ENCODE peak calls at places on chromosomes 13 and 19, in four cellular contexts. U is A549, C is K562, Z is GM12878. O is an unnamed sample.

GRCh38 chr19:8069116-8069973 is 16.8 kb downstream of the CCL25 start:
- DNase-seq in Z (no peak), U (peak), C (peak), O (no peak)

GRCh38 chr19:12969292-12969988 is at the start of gene DAND5:
- DNase-seq in C (peak), U (no peak), Z (no peak), O (no peak)

GRCh38 chr13:66673401-66673800 is 556.7 kb downstream of the PCDH9 start:
- DNase-seq in U (peak), C (no peak), Z (no peak), O (no peak)

GRCh38 chr13:46295531-46296464 is 84.1 kb downstream of the LRRC63 start:
- DNase-seq in U (no peak), Z (peak), C (no peak), O (no peak)

GRCh38 chr19:1312732-1313694 is 27.3 kb downstream of the EFNA2 start:
- DNase-seq in Z (no peak), C (no peak), U (peak), O (no peak)

GRCh38 chr13:114199961-114200672 is 21.1 kb downstream of the CFAP97D2 start:
- DNase-seq in U (no peak), Z (no peak), C (no peak), O (no peak)

GRCh38 chr19:17215125-17215971 is at the start of gene USE1:
- DNase-seq in Z (peak), U (peak), C (peak), O (peak)

GRCh38 chr19:17107546-17108452 is 32.2 kb downstream of the MYO9B start:
- DNase-seq in C (no peak), Z (no peak), U (peak), O (peak)

GRCh38 chr19:8204961-8205360 is 4.2 kb upstream of the CERS4 start:
- DNase-seq in C (no peak), Z (no peak), U (no peak), O (no peak)

GRCh38 chr19:35268546-35269424 is at the start of gene USF2:
- DNase-seq in Z (no peak), C (peak), U (peak), O (no peak)

GRCh38 chr19:35266904-35267817 is 1.6 kb upstream of the USF2 start:
- DNase-seq in U (peak), C (peak), Z (no peak), O (no peak)

GRCh38 chr19:35269425-35270117 is 809 bp downstream of the USF2 start:
- DNase-seq in U (peak), C (peak), Z (peak), O (peak)

GRCh38 chr19:35266149-35266903 is 2.4 kb upstream of the USF2 start:
- DNase-seq in C (no peak), Z (no peak), U (no peak), O (no peak)

DNA sequence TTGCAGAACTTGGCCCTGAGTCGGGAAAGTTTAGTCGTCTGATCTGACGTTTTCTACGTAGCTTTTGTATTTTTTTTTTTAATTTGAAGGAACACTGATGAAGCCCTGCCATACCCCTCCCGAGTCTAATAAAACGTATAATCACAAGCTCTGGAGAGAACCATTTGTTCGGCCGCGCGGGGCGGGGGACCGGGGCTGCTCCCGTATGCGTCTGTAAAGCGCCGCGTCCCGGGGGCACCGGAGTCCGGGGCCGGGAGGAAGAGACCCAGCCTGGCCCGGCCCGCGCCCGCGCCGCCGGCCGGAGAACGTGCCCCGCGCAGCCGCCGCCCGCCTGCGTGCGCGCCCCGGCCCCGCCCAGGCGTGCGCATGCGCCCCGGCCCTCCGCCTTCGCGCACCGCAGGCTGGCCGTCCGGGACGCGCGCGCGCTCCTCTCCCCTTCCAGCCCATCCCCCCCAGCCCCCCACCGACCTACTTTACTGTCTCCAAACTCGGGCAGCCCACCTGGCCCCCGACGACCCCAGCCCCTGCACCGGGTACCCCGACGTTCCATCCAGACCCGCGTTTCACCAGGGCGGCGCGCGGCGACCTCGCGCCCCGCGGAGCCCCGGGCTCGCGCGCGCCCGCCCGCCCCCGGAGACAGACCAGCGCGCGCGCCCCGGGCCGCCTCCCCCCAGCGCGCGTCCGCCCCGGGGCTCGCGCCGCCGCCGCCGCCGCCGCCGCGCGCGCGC is 780 bp upstream of the USF2 start:
- DNase-seq in C (peak), Z (no peak), U (peak), O (no peak)
- TF ChIP-seq REST in C (no peak), Z (no peak), U (no peak), O (no peak)

DNA sequence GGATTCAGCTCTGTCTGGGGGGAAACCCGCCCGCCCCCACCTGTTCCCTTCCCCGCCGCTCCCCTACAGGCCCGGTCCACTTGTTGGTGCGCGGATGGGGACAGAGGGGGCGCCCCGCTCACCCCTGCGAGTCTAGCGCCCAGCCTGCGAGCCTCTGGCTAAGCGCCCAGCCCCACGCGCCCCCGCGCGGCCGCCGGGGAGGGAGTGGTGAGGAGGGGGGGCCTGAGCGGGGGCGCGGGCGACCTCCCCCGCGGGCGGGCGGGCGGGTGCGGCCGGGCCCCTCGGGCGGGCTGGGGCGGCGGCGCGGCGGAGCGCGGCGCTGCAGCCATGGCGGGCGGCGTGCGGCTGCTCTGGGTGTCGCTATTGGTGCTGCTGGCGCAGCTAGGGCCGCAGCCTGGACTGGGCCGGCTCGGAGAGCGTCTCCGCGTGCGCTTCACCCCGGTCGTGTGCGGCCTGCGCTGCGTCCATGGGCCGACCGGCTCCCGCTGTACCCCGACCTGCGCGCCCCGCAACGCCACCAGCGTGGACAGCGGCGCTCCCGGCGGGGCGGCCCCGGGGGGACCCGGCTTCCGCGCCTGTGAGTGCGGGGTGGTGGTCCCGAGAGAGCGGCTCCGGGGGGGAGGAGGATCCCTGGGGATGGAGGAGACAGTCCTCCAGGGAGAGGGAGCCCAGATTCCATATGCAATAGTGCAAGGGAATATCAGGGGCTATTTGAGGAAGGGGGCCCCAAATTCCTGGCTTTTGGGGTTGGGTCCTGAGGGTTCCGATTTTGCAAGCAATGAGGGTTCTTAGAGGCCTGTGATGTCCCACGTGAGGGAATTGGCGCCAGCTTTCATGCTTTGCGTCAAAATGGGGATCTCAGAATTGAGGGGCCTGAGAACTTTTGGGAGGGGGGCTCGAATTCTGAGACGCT is at the start of gene LTBP4:
- DNase-seq in C (peak), Z (no peak), U (no peak), O (no peak)
- TF ChIP-seq CTCF in C (peak), Z (no peak), U (no peak), O (peak)

DNA sequence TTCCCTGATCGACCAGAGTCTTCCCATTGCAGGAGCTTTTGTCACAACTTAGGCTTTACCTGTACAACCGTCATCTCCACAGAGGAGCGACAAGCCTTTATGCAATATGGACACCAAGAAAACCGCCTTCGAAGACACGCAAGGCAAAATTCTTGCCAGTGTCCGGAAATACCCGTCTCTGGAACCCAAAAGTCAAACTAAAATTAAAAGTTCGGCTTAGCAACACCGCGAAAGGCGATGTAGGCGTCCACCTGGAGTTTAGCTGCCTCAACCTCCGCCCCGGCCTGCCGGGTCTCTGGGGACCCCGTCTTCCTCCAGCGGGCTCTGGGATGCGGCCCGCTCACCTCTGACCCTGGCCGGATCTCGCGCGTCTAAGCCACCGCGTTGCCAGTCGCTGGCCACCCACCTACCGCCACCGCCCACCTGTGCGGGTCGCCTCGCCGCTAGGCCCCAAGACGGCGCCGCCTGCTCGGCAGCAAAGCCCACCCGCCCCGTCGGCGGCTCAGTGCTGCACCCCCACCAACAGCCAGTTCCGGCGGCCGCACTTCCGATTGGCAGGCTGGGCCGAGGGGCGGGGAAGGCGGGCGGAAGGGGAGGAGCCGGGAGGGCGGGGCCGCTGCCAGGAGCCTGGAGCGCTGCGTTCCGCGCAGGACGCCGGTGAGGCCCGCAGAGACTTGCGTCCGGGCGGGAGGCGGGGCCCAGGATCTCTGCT is at the start of gene SUPT20H:
- DNase-seq in U (peak), Z (peak), C (peak), O (no peak)
- TF ChIP-seq REST in U (no peak), Z (no peak), C (no peak), O (no peak)

DNA sequence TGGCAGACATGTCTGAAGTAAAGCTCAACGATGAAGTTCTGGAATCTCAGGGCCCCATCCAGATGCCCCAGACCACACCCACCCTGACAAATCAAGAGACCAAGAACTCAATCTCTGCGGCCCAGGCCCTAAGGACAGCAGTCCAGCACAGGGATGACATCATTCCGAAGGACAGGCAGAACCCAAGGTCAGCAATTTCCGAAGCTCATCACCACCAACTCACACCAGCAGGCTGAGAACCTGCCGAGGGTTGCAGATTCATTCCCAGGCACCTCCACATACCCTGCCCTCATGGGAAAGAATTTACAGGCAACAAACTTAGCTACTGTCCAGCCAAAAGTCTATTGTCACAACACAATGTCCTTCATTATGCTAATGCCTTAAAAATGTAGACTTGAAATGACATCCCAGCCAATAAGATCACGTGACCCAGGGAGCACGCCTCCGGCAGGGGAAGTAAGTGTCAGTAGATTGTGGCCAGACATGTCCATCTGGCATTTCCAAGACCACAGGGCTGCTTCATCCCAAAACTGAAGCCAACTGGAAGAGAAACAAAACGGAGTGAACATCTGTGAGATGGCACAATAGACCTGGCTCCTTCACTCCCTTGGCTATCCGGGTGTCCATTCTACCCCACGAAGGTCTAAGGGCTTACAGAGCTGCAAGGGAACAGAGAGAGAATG is 98.8 kb downstream of the CRYL1 start:
- DNase-seq in C (no peak), U (no peak), Z (no peak), O (no peak)
- TF ChIP-seq CTCF in C (no peak), U (no peak), Z (no peak), O (no peak)

DNA sequence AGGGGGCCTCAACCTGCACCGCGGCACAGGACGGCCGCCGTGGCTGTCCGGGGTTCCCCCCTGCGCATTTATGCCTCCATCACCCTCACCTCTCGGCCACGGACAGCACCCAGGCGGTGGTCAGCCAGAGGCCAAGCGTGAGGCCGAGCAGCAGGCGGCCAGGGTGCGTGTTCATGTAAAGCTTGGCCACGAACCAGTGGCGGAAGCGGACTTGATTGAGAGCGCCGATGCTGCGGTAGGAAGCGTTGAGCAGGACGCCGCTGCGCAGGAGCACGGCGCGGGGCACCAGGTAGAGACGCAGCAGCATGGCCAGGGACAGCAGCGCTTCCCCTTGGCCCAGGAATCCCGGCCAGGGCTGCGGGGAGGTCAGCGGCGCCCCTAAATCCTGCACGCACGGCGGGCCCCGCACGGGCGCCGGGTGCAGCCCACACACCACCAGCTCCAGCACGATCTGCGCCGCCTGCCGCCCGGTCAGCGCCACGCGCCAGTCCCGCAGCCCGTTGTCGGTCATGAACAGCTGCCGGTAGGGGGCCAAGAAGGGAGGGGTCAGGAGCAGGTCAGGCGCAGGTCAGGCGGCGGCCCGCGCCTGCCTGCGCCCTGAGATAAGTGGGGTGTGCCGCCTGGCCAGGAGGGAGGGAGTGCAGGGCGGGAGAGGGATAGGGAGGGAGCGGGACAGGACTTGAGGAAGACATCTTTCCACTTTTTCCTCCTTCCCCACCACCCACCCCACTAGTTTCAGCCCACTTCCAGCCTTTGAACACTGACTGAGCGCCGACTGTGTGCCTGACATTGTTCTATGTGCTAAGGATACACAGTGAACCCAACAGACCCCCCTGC is 6.5 kb downstream of the KCNN4 start:
- DNase-seq in C (peak), Z (no peak), U (no peak), O (no peak)
- TF ChIP-seq REST in C (peak), Z (no peak), U (no peak), O (no peak)

DNA sequence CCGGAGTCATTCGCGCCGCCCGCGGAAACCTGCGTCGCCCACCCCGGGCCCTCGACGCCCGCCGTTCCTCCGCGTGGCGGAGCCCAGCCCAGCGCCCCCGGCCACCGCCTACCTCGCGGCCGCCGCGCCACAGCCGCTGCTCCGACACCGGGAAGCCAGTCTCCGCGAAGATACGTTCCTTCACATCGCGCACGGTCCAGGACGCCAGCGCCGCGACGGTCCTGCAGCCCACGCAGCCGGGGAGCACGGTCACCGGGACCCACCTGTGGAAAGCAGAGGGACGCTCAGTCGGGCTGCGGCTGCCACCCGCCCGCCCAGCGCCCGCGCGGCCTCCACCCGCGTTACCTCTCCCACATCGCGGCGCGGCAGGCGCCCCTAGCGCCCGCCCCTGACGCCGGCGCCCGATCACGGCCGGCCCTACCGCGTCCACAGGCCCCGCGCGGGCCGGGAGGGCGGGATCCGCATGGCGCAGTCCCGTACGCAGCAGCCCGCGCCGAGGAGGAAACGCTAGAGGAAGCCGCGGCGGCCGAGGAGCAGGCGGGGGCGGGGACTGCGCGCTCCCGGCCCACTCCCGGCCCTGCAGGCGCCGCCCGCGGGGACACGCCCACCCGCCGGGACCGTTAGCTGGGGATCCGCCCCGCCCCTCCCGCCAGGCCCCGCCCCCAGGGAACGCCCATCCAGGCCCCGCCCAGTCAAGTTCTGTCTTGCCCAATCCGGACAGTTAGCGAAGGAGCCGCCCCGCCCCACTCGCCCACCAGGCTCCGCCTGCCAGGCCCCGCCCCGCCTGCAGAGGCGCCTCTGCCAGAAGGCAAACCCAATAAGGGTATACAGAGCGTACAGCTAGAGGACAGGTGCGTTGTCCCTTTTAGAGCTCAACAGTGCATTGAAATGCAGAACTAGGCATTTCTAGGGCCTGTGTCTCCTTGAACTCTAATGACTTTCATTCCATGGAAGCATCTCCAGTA is 58.2 kb downstream of the SACS start:
- DNase-seq in C (peak), Z (peak), U (peak), O (no peak)
- TF ChIP-seq CTCF in C (no peak), Z (no peak), U (no peak), O (peak)

GRCh38 chr19:45687599-45687998 is 4.2 kb downstream of the SNRPD2 start:
- DNase-seq in C (no peak), U (no peak), Z (no peak), O (no peak)

GRCh38 chr19:45693168-45693788 is 812 bp downstream of the QPCTL start:
- DNase-seq in U (peak), Z (no peak), C (peak), O (no peak)

GRCh38 chr19:45692187-45693111 is at the start of gene QPCTL:
- DNase-seq in C (peak), Z (peak), U (peak), O (peak)

GRCh38 chr19:45691516-45692186 is at the start of gene SNRPD2:
- DNase-seq in Z (peak), U (peak), C (peak), O (peak)
- TF ChIP-seq REST in Z (no peak), U (no peak), C (no peak), O (no peak)

DNA sequence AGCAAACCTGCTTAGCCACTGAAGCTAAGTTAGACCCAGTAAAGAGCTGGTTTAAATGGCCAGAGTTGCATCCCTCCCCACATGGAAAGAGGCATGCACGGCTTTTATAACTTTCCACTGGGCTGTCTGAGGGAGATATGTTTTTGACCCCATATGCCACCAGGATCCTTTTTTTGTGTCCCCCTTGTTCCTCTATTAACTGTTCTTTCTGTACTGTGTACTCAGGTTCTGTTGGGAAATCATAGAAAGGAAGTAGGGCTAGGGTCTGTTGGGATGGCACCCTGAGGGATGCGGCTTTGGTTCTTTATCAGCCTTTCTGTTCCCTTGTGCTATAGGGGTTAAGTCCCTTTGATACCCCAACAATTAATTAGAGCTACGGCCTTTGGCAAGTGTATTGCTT is 12.2 kb upstream of the TM9SF2 start:
- DNase-seq in U (no peak), C (no peak), Z (no peak), O (no peak)
- TF ChIP-seq CTCF in U (no peak), C (no peak), Z (no peak), O (no peak)

GRCh38 chr19:42219812-42220750 is at the start of gene ZNF526:
- DNase-seq in Z (peak), C (peak), U (peak), O (peak)
- TF ChIP-seq REST in Z (no peak), C (no peak), U (no peak), O (no peak)